ENCODE peak calls at places on chromosomes 16 and 17, in four cellular contexts. One of them, this sample, is unnamed.

GRCh38 chr16:15427648-15428239 is 6.6 kb upstream of the BMERB1 start:
- DNase-seq in breast epithelium: peak
- DNase-seq in pulmonary artery endothelial cell: peak
- DNase-seq in PC-9: no peak
- DNase-seq in this sample: peak

GRCh38 chr16:6684076-6684673 is 648.5 kb upstream of the RBFOX1 start:
- DNase-seq in breast epithelium: no peak
- DNase-seq in pulmonary artery endothelial cell: no peak
- DNase-seq in PC-9: no peak
- DNase-seq in this sample: peak

GRCh38 chr17:81902653-81903414 is 796 bp downstream of the NPB start:
- DNase-seq in breast epithelium: no peak
- DNase-seq in pulmonary artery endothelial cell: no peak
- DNase-seq in PC-9: no peak
- DNase-seq in this sample: no peak

GRCh38 chr16:82152641-82153094 is 17.4 kb downstream of the MPHOSPH6 start:
- DNase-seq in breast epithelium: no peak
- DNase-seq in pulmonary artery endothelial cell: no peak
- DNase-seq in PC-9: no peak
- DNase-seq in this sample: no peak

GRCh38 chr16:11156401-11156800 is 99.6 kb downstream of the SOCS1 start:
- DNase-seq in breast epithelium: no peak
- DNase-seq in pulmonary artery endothelial cell: no peak
- DNase-seq in PC-9: no peak
- DNase-seq in this sample: no peak

GRCh38 chr17:68085751-68086445 is 50.4 kb downstream of the KPNA2 start:
- DNase-seq in breast epithelium: no peak
- DNase-seq in pulmonary artery endothelial cell: no peak
- DNase-seq in PC-9: no peak
- DNase-seq in this sample: no peak

GRCh38 chr16:11784048-11784780 is 12.8 kb downstream of the ZC3H7A start:
- DNase-seq in breast epithelium: no peak
- DNase-seq in pulmonary artery endothelial cell: no peak
- DNase-seq in PC-9: no peak
- DNase-seq in this sample: no peak

GRCh38 chr16:23182675-23183485 is at the start of gene SCNN1G:
- DNase-seq in breast epithelium: no peak
- DNase-seq in pulmonary artery endothelial cell: no peak
- DNase-seq in PC-9: no peak
- DNase-seq in this sample: no peak

GRCh38 chr17:34045990-34046389 is 209.1 kb upstream of the CCL2 start:
- DNase-seq in breast epithelium: no peak
- DNase-seq in pulmonary artery endothelial cell: no peak
- DNase-seq in PC-9: no peak
- DNase-seq in this sample: no peak

This sample was measured in dermis microvascular lymphatic vessel endothelial cell.